ENCODE peak calls at places on chromosomes 11 and 22, in eight cellular contexts. O is dorsolateral prefrontal cortex, L is HCT116, V is fibroblast of pulmonary artery, G is IMR-90, K is fibroblast of lung, Y is Peyer's patch, B is ovary. H is an unnamed sample.

GRCh38 chr22:19108807-19109197 is 13.4 kb downstream of the DGCR2 start:
- DNase-seq in V (no peak), L (no peak), O (no peak), K (no peak), Y (no peak), G (no peak), B (no peak), H (no peak)

GRCh38 chr11:19441752-19442553 is 201.2 kb upstream of the E2F8 start:
- DNase-seq in K (peak), Y (no peak), B (peak), O (no peak), G (peak), L (peak), V (peak), H (peak)

GRCh38 chr22:48943567-48944432 is 883.9 kb downstream of the BRD1 start:
- DNase-seq in Y (no peak), L (no peak), G (no peak), K (no peak), V (no peak), B (no peak), O (peak), H (peak)

GRCh38 chr11:45803981-45804805 is 756 bp upstream of the SLC35C1 start:
- DNase-seq in Y (peak), O (peak), L (no peak), G (peak), V (peak), B (peak), K (peak), H (peak)

GRCh38 chr11:129283141-129283540 is 91.0 kb upstream of the ARHGAP32 start:
- DNase-seq in B (no peak), O (no peak), L (peak), Y (peak), G (no peak), K (no peak), V (no peak), H (no peak)

GRCh38 chr11:606245-606644 is 9.5 kb downstream of the IRF7 start:
- DNase-seq in K (peak), B (peak), V (peak), O (peak), L (no peak), G (no peak), Y (no peak), H (peak)

GRCh38 chr11:106420048-106420665 is 342.7 kb downstream of the AASDHPPT start:
- DNase-seq in L (no peak), Y (no peak), G (no peak), O (no peak), V (peak), K (no peak), B (no peak), H (no peak)

GRCh38 chr22:17171016-17171312 is 11.9 kb upstream of the HDHD5 start:
- DNase-seq in V (no peak), B (no peak), G (no peak), Y (no peak), O (no peak), L (no peak), K (no peak), H (no peak)

GRCh38 chr22:36369922-36370781 is 17.6 kb downstream of the MYH9 start:
- DNase-seq in L (no peak), Y (peak), O (no peak), G (peak), K (peak), V (peak), B (peak), H (no peak)

GRCh38 chr11:27204527-27204926 is 158.5 kb downstream of the CCDC34 start:
- DNase-seq in G (no peak), O (no peak), B (no peak), L (peak), Y (no peak), K (no peak), V (no peak), H (no peak)

GRCh38 chr11:15938362-15938725 is 418.0 kb downstream of the SOX6 start:
- DNase-seq in K (no peak), Y (no peak), B (no peak), V (no peak), G (no peak), O (no peak), L (no peak), H (no peak)

GRCh38 chr22:49305966-49306631 is 521.6 kb downstream of the BRD1 start:
- DNase-seq in B (no peak), V (no peak), K (no peak), O (no peak), Y (peak), G (no peak), L (no peak), H (no peak)

GRCh38 chr11:8748317-8748716 is 65.7 kb downstream of the RPL27A start:
- DNase-seq in B (no peak), O (no peak), L (no peak), Y (no peak), V (no peak), K (no peak), G (no peak), H (no peak)

GRCh38 chr22:39727541-39727940 is 157.0 kb downstream of the CACNA1I start:
- DNase-seq in V (no peak), O (no peak), G (peak), L (no peak), B (no peak), K (peak), Y (peak), H (no peak)

GRCh38 chr11:44619931-44620725 is 54.7 kb downstream of the CD82 start:
- DNase-seq in B (peak), G (no peak), L (no peak), O (peak), K (no peak), Y (peak), V (no peak), H (no peak)

GRCh38 chr11:127182586-127183203 is 182.1 kb upstream of the KIRREL3 start:
- DNase-seq in G (no peak), Y (no peak), B (no peak), V (no peak), O (no peak), L (no peak), K (no peak), H (no peak)

GRCh38 chr11:128678017-128678416 is 15.9 kb upstream of the FLI1 start:
- DNase-seq in V (no peak), O (no peak), L (no peak), G (no peak), B (no peak), Y (no peak), K (no peak), H (no peak)

GRCh38 chr11:120102862-120103118 is 35.1 kb downstream of the TRIM29 start:
- DNase-seq in L (no peak), Y (no peak), V (no peak), K (no peak), O (no peak), B (no peak), G (no peak), H (no peak)

GRCh38 chr11:74871037-74871436 is 77.9 kb downstream of the XRRA1 start:
- DNase-seq in B (no peak), Y (no peak), L (no peak), G (no peak), O (no peak), V (peak), K (peak), H (no peak)

GRCh38 chr11:85539740-85540139 is 87.4 kb downstream of the DLG2 start:
- DNase-seq in Y (no peak), O (no peak), V (no peak), G (no peak), K (no peak), B (no peak), L (no peak), H (no peak)

GRCh38 chr22:17097062-17097461 is 12.3 kb downstream of the IL17RA start:
- DNase-seq in K (no peak), O (no peak), V (no peak), L (no peak), G (no peak), Y (no peak), B (no peak), H (no peak)

GRCh38 chr11:112659185-112659584 is 302.0 kb upstream of the NCAM1 start:
- DNase-seq in G (no peak), B (no peak), O (no peak), Y (no peak), L (no peak), K (no peak), V (no peak), H (no peak)

GRCh38 chr22:23781065-23781464 is 5.7 kb upstream of the SMARCB1 start:
- DNase-seq in G (no peak), B (no peak), V (no peak), K (no peak), L (no peak), O (peak), Y (no peak), H (no peak)

GRCh38 chr11:26121466-26121865 is 210.5 kb upstream of the ANO3 start:
- DNase-seq in V (no peak), L (no peak), K (no peak), B (no peak), Y (no peak), G (no peak), O (no peak), H (peak)

GRCh38 chr22:23387827-23388491 is 192.1 kb downstream of the IGLL1 start:
- DNase-seq in L (no peak), B (no peak), O (no peak), Y (peak), K (no peak), V (no peak), G (no peak), H (no peak)

GRCh38 chr11:26761382-26761781 is 39.5 kb upstream of the SLC5A12 start:
- DNase-seq in G (no peak), K (no peak), Y (no peak), L (no peak), O (no peak), V (no peak), B (no peak), H (no peak)

GRCh38 chr22:35317680-35318290 is 18.1 kb downstream of the TOM1 start:
- DNase-seq in V (no peak), Y (peak), O (no peak), L (no peak), K (no peak), B (no peak), G (no peak), H (no peak)

GRCh38 chr22:30889268-30889995 is 79.1 kb downstream of the MORC2 start:
- DNase-seq in B (no peak), L (no peak), G (no peak), K (no peak), Y (peak), V (no peak), O (peak), H (no peak)

GRCh38 chr22:17213976-17214375 is 5.3 kb downstream of the ADA2 start:
- DNase-seq in B (no peak), G (peak), V (peak), Y (peak), K (peak), L (peak), O (peak), H (peak)

GRCh38 chr11:61486779-61487178 is 21.8 kb upstream of the LRRC10B start:
- DNase-seq in V (no peak), Y (no peak), L (no peak), B (no peak), O (no peak), K (no peak), G (no peak), H (no peak)

GRCh38 chr11:20197881-20198280 is 37.6 kb upstream of the DBX1 start:
- DNase-seq in B (no peak), V (no peak), L (no peak), O (no peak), G (no peak), K (no peak), Y (no peak), H (no peak)

DNA sequence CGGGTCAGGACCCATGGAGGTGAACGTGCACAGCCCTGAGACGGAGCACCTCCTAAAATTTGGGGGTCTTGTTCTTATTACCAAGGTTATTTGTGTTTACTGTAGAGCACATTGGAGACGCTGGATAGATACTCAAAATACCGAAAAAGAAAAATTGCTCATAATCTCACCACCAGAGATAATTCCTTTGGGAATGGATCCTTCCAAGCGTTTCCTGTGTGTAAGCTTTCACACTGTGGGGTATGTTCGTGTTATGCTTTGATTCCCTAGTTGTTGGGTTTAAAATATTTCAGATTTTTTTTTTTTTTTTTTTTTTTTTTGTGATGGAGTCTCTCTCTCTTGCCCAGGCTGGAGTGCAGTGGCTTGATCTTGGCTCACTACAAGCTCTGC is 14.1 kb upstream of the MRGPRD start:
- DNase-seq in Y (no peak), L (no peak), O (no peak), V (no peak), B (no peak), K (no peak), G (no peak), H (no peak)
- TF ChIP-seq CTCF in Y (no peak), L (no peak), O (no peak), V (no peak), B (no peak), K (no peak), G (no peak), H (no peak)

DNA sequence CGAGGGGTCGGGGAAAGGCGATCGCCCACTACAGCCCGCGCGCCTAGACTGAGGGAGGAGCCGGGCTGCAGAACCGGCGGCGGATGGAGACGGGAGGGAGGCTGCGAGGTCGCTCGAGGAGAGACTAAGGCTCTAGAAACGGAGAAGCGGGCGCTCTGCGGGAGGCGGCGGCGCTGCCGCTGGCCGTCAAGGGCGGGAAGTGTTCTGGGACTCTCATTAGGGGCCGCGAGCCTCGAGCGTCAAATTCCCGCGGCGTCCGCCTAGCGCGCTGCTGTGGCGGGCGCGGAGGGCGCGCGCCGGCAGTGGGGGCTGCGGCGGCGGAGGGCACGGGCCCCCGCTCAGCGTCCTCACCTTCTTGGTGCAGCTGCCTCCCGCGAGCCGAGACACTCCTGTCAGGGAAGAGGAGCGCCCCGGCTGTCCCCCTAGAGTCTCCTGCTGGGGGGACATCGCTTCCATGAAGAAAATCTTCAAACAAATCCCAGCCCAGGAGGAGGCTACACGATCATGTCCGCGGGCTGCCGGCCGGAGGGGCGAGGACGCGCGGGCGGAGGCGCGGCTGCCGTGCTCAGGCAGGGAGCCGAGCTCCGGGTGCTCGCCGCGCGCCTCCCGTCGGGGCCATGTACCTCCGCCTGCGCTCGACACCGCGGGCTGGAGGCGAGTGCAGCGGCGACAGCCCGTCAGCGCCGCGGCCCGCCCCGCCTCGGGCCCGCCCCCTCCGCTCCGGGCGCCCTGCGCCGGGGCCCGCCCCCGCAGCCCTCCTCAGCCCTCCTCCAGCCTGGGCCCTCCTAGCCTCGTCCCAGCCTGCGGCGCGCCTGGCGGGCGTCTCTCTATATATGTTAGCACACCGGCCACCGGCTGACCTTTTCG is at the start of gene ARHGAP20:
- DNase-seq in O (peak), B (peak), Y (peak), K (peak), V (peak), G (peak), L (no peak), H (peak)
- H3K4me3 ChIP-seq in O (peak), B (peak), Y (peak), K (peak), V (peak), G (peak), L (no peak), H (peak)

DNA sequence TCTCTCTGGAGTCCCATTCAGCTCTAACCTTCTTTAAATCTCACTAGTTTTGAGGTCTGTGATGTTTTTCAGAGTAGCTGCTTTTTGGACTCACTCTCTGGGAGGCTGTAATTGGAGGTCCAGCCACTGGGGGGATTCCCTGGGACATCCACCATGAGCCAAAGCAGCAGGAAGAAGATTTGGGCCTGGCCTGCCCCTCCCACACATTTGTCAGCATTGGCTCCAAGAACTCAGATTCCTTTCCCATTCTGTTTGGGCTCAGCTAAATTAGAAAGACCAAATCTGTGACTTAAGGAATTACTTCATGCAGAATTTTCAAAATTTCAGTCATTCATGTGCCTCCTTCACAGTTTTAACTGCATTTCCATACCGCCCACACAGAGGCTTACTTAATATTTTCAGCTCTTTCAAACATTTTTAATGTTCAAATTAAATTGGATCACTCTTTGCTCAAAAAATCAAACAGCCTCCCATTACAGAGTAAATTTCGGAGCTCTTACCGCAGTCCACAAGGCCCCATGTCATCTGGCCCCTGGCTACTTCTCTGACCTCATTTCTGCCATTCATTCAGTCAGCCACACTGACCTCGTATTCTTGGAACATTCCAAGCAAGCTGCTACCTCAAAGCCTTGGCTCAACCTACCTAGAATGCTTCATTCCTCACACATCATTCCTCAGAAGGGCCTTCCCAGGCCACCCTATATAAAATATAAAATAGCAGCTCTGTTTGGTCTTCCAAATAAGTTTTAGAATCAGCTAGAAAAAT is 54.5 kb upstream of the RRAS2 start:
- DNase-seq in L (no peak), V (peak), K (peak), G (peak), B (peak), O (no peak), Y (no peak), H (peak)
- TF ChIP-seq CTCF in L (peak), V (peak), K (peak), G (peak), B (no peak), O (no peak), Y (no peak), H (peak)

GRCh38 chr11:89491141-89491690 is at the start of gene NOX4:
- DNase-seq in G (peak), B (peak), Y (peak), V (peak), K (peak), O (peak), L (no peak), H (peak)
- H3K4me3 ChIP-seq in G (peak), B (peak), Y (peak), V (peak), K (peak), O (peak), L (no peak), H (peak)

GRCh38 chr11:4577761-4578160 is 3.8 kb upstream of the OR52I2 start:
- DNase-seq in Y (no peak), K (no peak), O (no peak), G (no peak), L (no peak), V (no peak), B (no peak), H (no peak)

GRCh38 chr11:4580124-4580523 is 1.4 kb upstream of the OR52I2 start:
- DNase-seq in G (no peak), B (no peak), O (no peak), L (no peak), K (no peak), V (no peak), Y (no peak), H (no peak)

GRCh38 chr11:4576880-4577279 is 4.7 kb upstream of the OR52I2 start:
- DNase-seq in Y (no peak), V (no peak), G (no peak), K (no peak), O (no peak), B (no peak), L (no peak), H (no peak)

GRCh38 chr11:4581443-4581842 is at the start of gene OR52I2:
- DNase-seq in V (no peak), L (no peak), B (no peak), O (no peak), K (no peak), G (no peak), Y (no peak), H (no peak)

GRCh38 chr11:4578624-4579023 is 2.9 kb upstream of the OR52I2 start:
- DNase-seq in L (no peak), V (no peak), O (no peak), K (no peak), B (no peak), G (no peak), Y (no peak), H (no peak)
- TF ChIP-seq CTCF in L (no peak), V (no peak), O (no peak), K (no peak), B (no peak), G (no peak), Y (no peak), H (no peak)

DNA sequence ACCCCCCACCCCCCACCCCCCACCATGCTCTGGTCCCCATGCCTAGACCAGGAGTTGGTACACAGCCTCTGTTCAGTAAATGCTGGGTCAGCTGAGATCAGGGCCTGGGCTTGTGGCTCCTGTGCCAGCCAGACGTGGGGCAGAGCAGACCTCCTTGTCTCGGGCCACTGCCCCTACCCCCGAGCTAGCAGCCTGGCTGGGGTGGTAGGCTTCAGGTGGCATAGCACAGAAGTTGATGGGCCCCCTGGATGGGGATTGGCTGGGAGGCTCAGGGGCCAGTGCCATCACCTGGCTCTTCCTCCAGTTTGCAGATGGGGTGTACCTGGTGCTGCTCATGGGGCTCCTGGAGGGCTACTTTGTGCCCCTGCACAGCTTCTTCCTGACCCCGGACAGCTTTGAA is 139.9 kb downstream of the PARVA start:
- DNase-seq in Y (no peak), B (no peak), L (no peak), K (no peak), V (no peak), G (no peak), O (no peak), H (no peak)
- H3K4me3 ChIP-seq in Y (no peak), B (no peak), L (no peak), K (no peak), V (no peak), G (no peak), O (no peak), H (no peak)

GRCh38 chr11:114135737-114136151 is 76.2 kb downstream of the ZBTB16 start:
- DNase-seq in Y (no peak), G (no peak), L (no peak), B (no peak), V (peak), O (no peak), K (peak), H (peak)

GRCh38 chr11:114132944-114133394 is 73.5 kb downstream of the ZBTB16 start:
- DNase-seq in O (no peak), K (peak), Y (no peak), G (no peak), V (peak), B (no peak), L (no peak), H (peak)

GRCh38 chr11:114134870-114135269 is 75.4 kb downstream of the ZBTB16 start:
- DNase-seq in O (no peak), L (no peak), K (peak), Y (no peak), V (peak), B (no peak), G (peak), H (peak)

GRCh38 chr11:114132427-114132826 is 72.9 kb downstream of the ZBTB16 start:
- DNase-seq in L (no peak), V (peak), B (no peak), G (no peak), O (no peak), K (no peak), Y (no peak), H (no peak)

GRCh38 chr11:114133548-114134329 is 74.2 kb downstream of the ZBTB16 start:
- DNase-seq in O (no peak), G (no peak), V (peak), Y (no peak), K (peak), B (no peak), L (no peak), H (peak)
- TF ChIP-seq CTCF in O (no peak), G (no peak), V (no peak), Y (no peak), K (no peak), B (no peak), L (peak), H (no peak)

H was measured in AG10803.